ENCODE peak calls at places on chromosome 20, in six cellular contexts. One of them, this sample, is unnamed.

GRCh38 chr20:51760905-51761544 is 7.2 kb downstream of the ATP9A start:
- DNase-seq in neural crest cell: no peak
- DNase-seq in activated naive CD4-positive, alpha-beta T cell treated with anti-CD3 and anti-CD28 coated beads for 36 hours: no peak
- DNase-seq in PC-3: peak; percentile 86
- DNase-seq in GM12865: peak; percentile 26
- DNase-seq in nephron progenitor cell: no peak
- DNase-seq in this sample: peak; percentile 62

GRCh38 chr20:33005132-33005566 is 916 bp upstream of the SUN5 start:
- DNase-seq in neural crest cell: peak; percentile 40
- DNase-seq in activated naive CD4-positive, alpha-beta T cell treated with anti-CD3 and anti-CD28 coated beads for 36 hours: peak; percentile 60
- DNase-seq in PC-3: peak; percentile 59
- DNase-seq in GM12865: peak; percentile 57
- DNase-seq in nephron progenitor cell: no peak
- DNase-seq in this sample: no peak

GRCh38 chr20:51158226-51158625 is 135.3 kb upstream of the KCNG1 start:
- DNase-seq in neural crest cell: no peak
- DNase-seq in activated naive CD4-positive, alpha-beta T cell treated with anti-CD3 and anti-CD28 coated beads for 36 hours: no peak
- DNase-seq in PC-3: no peak
- DNase-seq in GM12865: no peak
- DNase-seq in nephron progenitor cell: no peak
- DNase-seq in this sample: no peak

GRCh38 chr20:55291251-55291650 is 714.1 kb downstream of the CBLN4 start:
- DNase-seq in neural crest cell: no peak
- DNase-seq in activated naive CD4-positive, alpha-beta T cell treated with anti-CD3 and anti-CD28 coated beads for 36 hours: no peak
- DNase-seq in PC-3: no peak
- DNase-seq in GM12865: no peak
- DNase-seq in nephron progenitor cell: no peak
- DNase-seq in this sample: peak; percentile 62

GRCh38 chr20:59589051-59589450 is 15.3 kb upstream of the PHACTR3 start:
- DNase-seq in neural crest cell: no peak
- DNase-seq in activated naive CD4-positive, alpha-beta T cell treated with anti-CD3 and anti-CD28 coated beads for 36 hours: no peak
- DNase-seq in PC-3: no peak
- DNase-seq in GM12865: no peak
- DNase-seq in nephron progenitor cell: no peak
- DNase-seq in this sample: no peak

GRCh38 chr20:38286586-38287502 is 17.1 kb upstream of the BPI start:
- DNase-seq in neural crest cell: peak; percentile 47
- DNase-seq in activated naive CD4-positive, alpha-beta T cell treated with anti-CD3 and anti-CD28 coated beads for 36 hours: no peak
- DNase-seq in PC-3: no peak
- DNase-seq in GM12865: no peak
- DNase-seq in nephron progenitor cell: no peak
- DNase-seq in this sample: no peak

GRCh38 chr20:23147964-23148720 is 62.0 kb upstream of the CD93 start:
- DNase-seq in neural crest cell: no peak
- DNase-seq in activated naive CD4-positive, alpha-beta T cell treated with anti-CD3 and anti-CD28 coated beads for 36 hours: peak; percentile 22
- DNase-seq in PC-3: peak; percentile 94
- DNase-seq in GM12865: peak; percentile 84
- DNase-seq in nephron progenitor cell: no peak
- DNase-seq in this sample: peak; percentile 76

GRCh38 chr20:64219202-64219601 is 36.3 kb upstream of the PCMTD2 start:
- DNase-seq in neural crest cell: no peak
- DNase-seq in activated naive CD4-positive, alpha-beta T cell treated with anti-CD3 and anti-CD28 coated beads for 36 hours: no peak
- DNase-seq in PC-3: no peak
- DNase-seq in GM12865: no peak
- DNase-seq in nephron progenitor cell: no peak
- DNase-seq in this sample: no peak

GRCh38 chr20:13261460-13262301 is 40.6 kb downstream of the ISM1 start:
- DNase-seq in neural crest cell: peak; percentile 55
- DNase-seq in activated naive CD4-positive, alpha-beta T cell treated with anti-CD3 and anti-CD28 coated beads for 36 hours: peak; percentile 74
- DNase-seq in PC-3: peak; percentile 76
- DNase-seq in GM12865: peak; percentile 55
- DNase-seq in nephron progenitor cell: peak; percentile 67
- DNase-seq in this sample: peak; percentile 65

GRCh38 chr20:11995750-11996567 is 78.3 kb downstream of the BTBD3 start:
- DNase-seq in neural crest cell: peak; percentile 2
- DNase-seq in activated naive CD4-positive, alpha-beta T cell treated with anti-CD3 and anti-CD28 coated beads for 36 hours: no peak
- DNase-seq in PC-3: no peak
- DNase-seq in GM12865: no peak
- DNase-seq in nephron progenitor cell: no peak
- DNase-seq in this sample: no peak

GRCh38 chr20:20217626-20218025 is 150.3 kb upstream of the INSM1 start:
- DNase-seq in neural crest cell: no peak
- DNase-seq in activated naive CD4-positive, alpha-beta T cell treated with anti-CD3 and anti-CD28 coated beads for 36 hours: no peak
- DNase-seq in PC-3: no peak
- DNase-seq in GM12865: no peak
- DNase-seq in nephron progenitor cell: no peak
- DNase-seq in this sample: no peak

GRCh38 chr20:44446111-44446722 is 29.5 kb upstream of the TTPAL start:
- DNase-seq in neural crest cell: no peak
- DNase-seq in activated naive CD4-positive, alpha-beta T cell treated with anti-CD3 and anti-CD28 coated beads for 36 hours: no peak
- DNase-seq in PC-3: no peak
- DNase-seq in GM12865: no peak
- DNase-seq in nephron progenitor cell: no peak
- DNase-seq in this sample: no peak

GRCh38 chr20:30815577-30816181 is 441.8 kb upstream of the DEFB115 start:
- DNase-seq in neural crest cell: no peak
- DNase-seq in activated naive CD4-positive, alpha-beta T cell treated with anti-CD3 and anti-CD28 coated beads for 36 hours: no peak
- DNase-seq in PC-3: no peak
- DNase-seq in GM12865: no peak
- DNase-seq in nephron progenitor cell: no peak
- DNase-seq in this sample: no peak

GRCh38 chr20:18007534-18008292 is 38.9 kb downstream of the MGME1 start:
- DNase-seq in neural crest cell: no peak
- DNase-seq in activated naive CD4-positive, alpha-beta T cell treated with anti-CD3 and anti-CD28 coated beads for 36 hours: no peak
- DNase-seq in PC-3: no peak
- DNase-seq in GM12865: no peak
- DNase-seq in nephron progenitor cell: no peak
- DNase-seq in this sample: peak; percentile 6